ENCODE peak calls at places on chromosomes 1 and 21, in nine cellular contexts. S is stomach, I is SJSA1, Z is psoas muscle, B is uterus, V is tibial artery, N is body of pancreas, C is left ventricle myocardium inferior, L is mesenchymal stem cell. U is an unnamed sample.

GRCh38 chr1:11413907-11414495 is 65.0 kb upstream of the DISP3 start:
- DNase-seq in S (no peak), I (no peak), Z (no peak), B (no peak), V (no peak), N (no peak), C (no peak), L (no peak), U (no peak)

GRCh38 chr1:219209578-219209977 is 35.9 kb downstream of the LYPLAL1 start:
- DNase-seq in S (no peak), I (no peak), Z (no peak), B (no peak), V (no peak), N (no peak), C (no peak), L (no peak), U (no peak)

GRCh38 chr1:89044970-89045695 is 19.9 kb downstream of the GBP1 start:
- DNase-seq in S (no peak), I (no peak), Z (no peak), B (no peak), V (no peak), N (no peak), C (no peak), L (no peak), U (no peak)

GRCh38 chr1:33050221-33051076 is 13.8 kb upstream of the AK2 start:
- DNase-seq in S (no peak), I (peak; percentile 78), Z (no peak), B (no peak), V (no peak), N (no peak), C (no peak), L (peak; percentile 58), U (no peak)

GRCh38 chr1:38238294-38238693 is 191.7 kb upstream of the POU3F1 start:
- DNase-seq in S (no peak), I (no peak), Z (no peak), B (no peak), V (no peak), N (no peak), C (no peak), L (no peak), U (no peak)

GRCh38 chr1:69258842-69259241 is 308.9 kb upstream of the LRRC7 start:
- DNase-seq in S (no peak), I (no peak), Z (no peak), B (no peak), V (no peak), N (peak; percentile 35), C (no peak), L (no peak), U (no peak)

GRCh38 chr1:231460614-231461013 is 38.5 kb upstream of the EGLN1 start:
- DNase-seq in S (no peak), I (no peak), Z (no peak), B (no peak), V (no peak), N (peak; percentile 13), C (no peak), L (no peak), U (no peak)

GRCh38 chr1:76075188-76075489 is 593 bp downstream of the ST6GALNAC3 start:
- DNase-seq in S (no peak), I (no peak), Z (no peak), B (no peak), V (no peak), N (no peak), C (no peak), L (no peak), U (no peak)

GRCh38 chr1:35531368-35531767 is 25.8 kb downstream of the KIAA0319L start:
- DNase-seq in S (no peak), I (no peak), Z (no peak), B (no peak), V (no peak), N (no peak), C (no peak), L (no peak), U (no peak)

GRCh38 chr1:35530946-35531345 is 26.3 kb downstream of the KIAA0319L start:
- DNase-seq in S (no peak), I (no peak), Z (no peak), B (no peak), V (no peak), N (no peak), C (no peak), L (no peak), U (peak; percentile 54)

GRCh38 chr1:35533596-35533995 is 23.6 kb downstream of the KIAA0319L start:
- DNase-seq in S (no peak), I (no peak), Z (no peak), B (no peak), V (no peak), N (no peak), C (no peak), L (no peak), U (no peak)

GRCh38 chr1:35530168-35530567 is 27.0 kb downstream of the KIAA0319L start:
- DNase-seq in S (no peak), I (no peak), Z (no peak), B (no peak), V (no peak), N (no peak), C (no peak), L (no peak), U (no peak)

DNA sequence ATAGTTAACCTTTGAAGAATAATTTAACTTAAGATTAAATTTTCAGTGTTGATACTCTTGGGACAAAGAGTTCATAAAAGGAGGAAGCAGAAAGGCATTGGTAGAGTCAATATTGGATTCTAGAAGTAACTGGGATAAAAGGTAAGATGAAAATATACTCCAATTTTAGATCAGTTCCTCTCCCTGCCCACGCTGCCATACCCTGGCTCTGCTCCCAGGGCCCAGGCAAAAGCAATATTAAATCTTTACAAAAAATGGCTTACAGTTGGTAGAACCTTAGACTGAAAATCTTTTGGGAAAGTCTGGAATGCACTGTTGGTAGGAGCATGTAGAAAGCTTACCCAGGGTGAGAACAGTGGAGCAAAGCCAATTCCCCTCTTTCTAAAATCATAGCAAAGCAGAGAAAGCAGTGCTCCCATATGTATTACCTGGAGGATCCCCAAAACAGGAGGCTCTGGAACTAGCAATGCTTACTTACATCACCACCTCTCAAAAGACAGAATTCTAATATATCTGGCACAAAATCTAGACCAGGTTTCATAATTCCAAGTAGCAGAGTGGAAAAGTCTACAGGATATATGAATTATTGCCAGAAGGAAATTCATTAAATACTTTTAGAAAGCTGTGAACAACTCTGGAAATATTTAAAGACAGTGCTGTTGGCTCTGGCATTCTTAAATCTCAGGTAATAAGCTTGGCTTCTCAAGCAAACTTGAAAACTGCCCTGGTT is 24.5 kb downstream of the KIAA0319L start:
- DNase-seq in S (no peak), I (no peak), Z (no peak), B (no peak), V (no peak), N (no peak), C (no peak), L (no peak), U (no peak)
- H3K27ac ChIP-seq in S (no peak overlapping the region), I (no peak overlapping the region), Z (no peak overlapping the region), B (no peak overlapping the region), V (peak overlapping the region; percentile 36), N (no peak overlapping the region), C (peak overlapping the region; percentile 72), L (no peak overlapping the region), U (no peak overlapping the region)

DNA sequence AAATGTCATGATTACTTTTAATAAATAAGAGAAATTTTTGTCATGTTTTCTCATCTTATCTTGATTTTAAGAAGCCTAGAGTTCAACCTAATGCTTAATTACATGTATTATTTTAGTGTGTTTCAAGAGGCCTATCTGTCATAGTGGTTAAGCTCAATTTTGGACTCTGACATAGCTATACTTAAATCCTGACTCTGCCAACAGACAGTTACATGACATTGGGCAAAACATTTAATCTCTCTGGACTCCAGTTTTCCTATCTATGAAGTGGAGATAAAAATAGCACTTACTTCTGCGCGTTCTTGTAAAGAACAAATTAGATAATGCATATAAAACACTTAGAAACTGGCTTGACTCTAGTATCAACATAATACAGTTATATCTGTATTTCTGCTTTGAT is 417.8 kb downstream of the MRPL39 start:
- DNase-seq in S (no peak), I (no peak), Z (no peak), B (no peak), V (no peak), N (no peak), C (no peak), L (no peak), U (no peak)
- H3K9me3 ChIP-seq in S (no peaks in the 10 kb centered on the region), I (no peaks in the 10 kb centered on the region), Z (no peaks in the 10 kb centered on the region), B (no peaks in the 10 kb centered on the region), V (no peaks in the 10 kb centered on the region), N (no peaks in the 10 kb centered on the region), C (peaks cover 8% of the 10 kb centered on the region), L (no peaks in the 10 kb centered on the region), U (no peaks in the 10 kb centered on the region)

GRCh38 chr1:225892307-225892706 is 3.4 kb upstream of the LEFTY1 start:
- DNase-seq in S (no peak), I (no peak), Z (no peak), B (no peak), V (no peak), N (no peak), C (no peak), L (no peak), U (no peak)

GRCh38 chr1:225888898-225889690 is at the start of gene LEFTY1:
- DNase-seq in S (no peak), I (no peak), Z (no peak), B (no peak), V (no peak), N (peak; percentile 56), C (no peak), L (no peak), U (no peak)

GRCh38 chr1:225889743-225890142 is 797 bp upstream of the LEFTY1 start:
- DNase-seq in S (no peak), I (no peak), Z (no peak), B (no peak), V (no peak), N (no peak), C (no peak), L (no peak), U (no peak)

GRCh38 chr1:225890346-225891228 is 1.6 kb upstream of the LEFTY1 start:
- DNase-seq in S (no peak), I (no peak), Z (no peak), B (no peak), V (no peak), N (no peak), C (no peak), L (no peak), U (no peak)

DNA sequence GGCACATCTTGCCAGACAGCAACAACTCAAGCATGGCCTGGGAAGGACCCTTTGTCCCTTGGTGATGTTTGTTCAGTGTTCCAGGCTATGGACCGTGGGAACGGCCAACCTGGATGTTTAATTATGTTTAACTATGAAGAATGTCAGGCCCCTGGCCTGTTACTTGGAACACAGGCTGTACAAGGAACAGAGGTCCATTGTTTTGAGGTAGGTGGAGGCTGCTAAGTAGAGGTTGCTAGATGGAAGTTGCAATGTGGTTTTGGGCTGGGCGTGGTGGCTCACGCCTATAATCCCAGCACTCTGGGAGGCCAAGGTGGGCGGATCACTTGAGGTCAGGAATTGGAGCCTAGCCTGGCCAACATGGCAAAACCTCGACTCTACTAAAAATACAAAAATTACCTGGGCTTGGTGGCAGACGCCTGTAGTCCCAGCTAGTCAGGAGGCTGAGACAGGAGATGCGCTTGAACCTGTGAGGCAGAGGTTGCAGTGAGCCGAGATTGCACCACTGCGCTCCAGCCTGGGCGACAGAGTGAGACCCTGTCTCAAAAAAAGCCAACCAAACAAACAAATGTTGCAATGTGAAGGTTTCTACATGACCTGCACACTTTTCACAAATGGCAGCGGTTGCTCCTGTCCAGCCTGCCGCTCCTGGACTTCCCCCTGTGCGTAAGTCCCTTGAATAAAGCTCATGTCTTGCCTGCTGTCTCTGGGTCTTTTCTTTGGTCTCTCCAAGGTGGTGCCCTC is 2.5 kb upstream of the LEFTY1 start:
- DNase-seq in S (peak; percentile 71), I (no peak), Z (no peak), B (no peak), V (no peak), N (peak; percentile 95), C (no peak), L (no peak), U (no peak)
- H3K36me3 ChIP-seq in S (no peaks in the 10 kb centered on the region), I (no peaks in the 10 kb centered on the region), Z (no peaks in the 10 kb centered on the region), B (no peaks in the 10 kb centered on the region), V (no peaks in the 10 kb centered on the region), N (no peaks in the 10 kb centered on the region), C (no peaks in the 10 kb centered on the region), L (no peaks in the 10 kb centered on the region), U (no peaks in the 10 kb centered on the region)

GRCh38 chr1:172351761-172352161 is 68.7 kb upstream of the C1orf105 start:
- DNase-seq in S (no peak), I (no peak), Z (no peak), B (no peak), V (no peak), N (no peak), C (no peak), L (peak; percentile 76), U (no peak)
- H3K27ac ChIP-seq in S (no peak overlapping the region), I (peak overlapping the region; percentile 2), Z (no peak overlapping the region), B (peak overlapping the region; percentile 43), V (peak overlapping the region; percentile 1), N (no peak overlapping the region), C (no peak overlapping the region), L (peak overlapping the region; percentile 81), U (no peak overlapping the region)